ENCODE peak calls at places on chromosomes 11 and 22, in seven cellular contexts. H is OCI-LY7; Y is cardiac fibroblast; Z is activated CD8-positive, alpha-beta T cell treated with anti-CD3 and anti-CD28 coated beads for 36 hours; K is CD8-positive, alpha-beta T cell; N is choroid plexus epithelial cell; D is SK-N-SH. V is an unnamed sample.

GRCh38 chr11:560305-561147 is at the start of the genes LMNTD2 and RASSF7:
- DNase-seq in Z (peak), Y (peak), K (peak), D (peak), N (peak), H (peak), V (peak)

GRCh38 chr11:47271961-47272661 is 2.2 kb downstream of the MADD start:
- DNase-seq in N (no peak), H (peak), D (peak), K (no peak), Z (peak), Y (no peak), V (peak)

GRCh38 chr11:1483445-1483961 is 3.1 kb downstream of the MOB2 start:
- DNase-seq in Y (no peak), N (no peak), D (no peak), Z (no peak), K (no peak), H (no peak), V (no peak)

GRCh38 chr22:45125198-45125597 is 38.5 kb upstream of the NUP50 start:
- DNase-seq in H (no peak), K (no peak), D (no peak), N (peak), Y (peak), Z (no peak), V (no peak)

GRCh38 chr11:86990520-86990919 is 35.3 kb upstream of the FZD4 start:
- DNase-seq in Y (peak), K (no peak), Z (no peak), D (no peak), N (peak), H (no peak), V (no peak)

GRCh38 chr11:12134239-12134590 is 23.8 kb downstream of the MICAL2 start:
- DNase-seq in H (no peak), Z (no peak), D (no peak), N (no peak), Y (no peak), K (no peak), V (no peak)

GRCh38 chr11:7512525-7513209 is 1.1 kb upstream of the PPFIBP2 start:
- DNase-seq in Z (peak), Y (peak), D (no peak), K (peak), H (peak), N (peak), V (peak)

GRCh38 chr11:106821291-106821690 is 197.0 kb downstream of the GUCY1A2 start:
- DNase-seq in D (no peak), H (no peak), Z (no peak), Y (no peak), N (no peak), K (no peak), V (no peak)

GRCh38 chr22:30453731-30454510 is 17.9 kb downstream of the SEC14L3 start:
- DNase-seq in D (peak), N (peak), Z (peak), H (no peak), K (no peak), Y (peak), V (no peak)

GRCh38 chr11:109641549-109641948 is 219.6 kb downstream of the C11orf87 start:
- DNase-seq in K (no peak), Z (peak), H (no peak), D (no peak), N (peak), Y (peak), V (no peak)

GRCh38 chr11:112455791-112456190 is 195.1 kb upstream of the PLET1 start:
- DNase-seq in Y (peak), D (no peak), K (no peak), Z (no peak), N (peak), H (no peak), V (no peak)

GRCh38 chr11:13942908-13943505 is 19.5 kb upstream of the SPON1 start:
- DNase-seq in K (no peak), D (no peak), Z (no peak), N (peak), Y (peak), H (no peak), V (no peak)

GRCh38 chr11:121071456-121072236 is 29.4 kb upstream of the TECTA start:
- DNase-seq in H (no peak), D (no peak), Y (peak), Z (no peak), K (no peak), N (no peak), V (no peak)

GRCh38 chr11:110022548-110022947 is 70.6 kb upstream of the ZC3H12C start:
- DNase-seq in K (no peak), Y (peak), Z (no peak), D (no peak), N (peak), H (no peak), V (no peak)

GRCh38 chr22:27987557-27987956 is 68.5 kb upstream of the PITPNB start:
- DNase-seq in Y (peak), K (no peak), H (no peak), Z (peak), N (peak), D (no peak), V (no peak)

GRCh38 chr22:47053013-47053864 is 290.8 kb downstream of the TBC1D22A start:
- DNase-seq in Y (no peak), H (no peak), K (no peak), D (no peak), Z (peak), N (no peak), V (no peak)

GRCh38 chr11:67604815-67605214 is 1.9 kb upstream of the NDUFV1 start:
- DNase-seq in D (no peak), N (no peak), Z (no peak), Y (no peak), K (no peak), H (no peak), V (no peak)

GRCh38 chr22:17607891-17608521 is 20.5 kb downstream of the ATP6V1E1 start:
- DNase-seq in Z (no peak), Y (no peak), N (no peak), H (no peak), D (no peak), K (no peak), V (no peak)

GRCh38 chr22:42418811-42419243 is 13.4 kb downstream of the NFAM1 start:
- DNase-seq in Z (no peak), K (no peak), H (no peak), D (no peak), N (no peak), Y (no peak), V (no peak)

GRCh38 chr11:112113539-112114457 is 27.1 kb downstream of the SDHD start:
- DNase-seq in N (peak), Z (no peak), K (no peak), H (peak), Y (peak), D (peak), V (peak)

GRCh38 chr11:73520358-73521061 is 77.4 kb downstream of the FAM168A start:
- DNase-seq in Z (no peak), N (peak), K (no peak), D (peak), Y (no peak), H (no peak), V (peak)

GRCh38 chr11:67436459-67437081 is 912 bp downstream of the PTPRCAP start:
- DNase-seq in Y (peak), N (no peak), H (peak), D (no peak), Z (peak), K (peak), V (peak)

GRCh38 chr11:36249271-36249670 is 40.0 kb downstream of the COMMD9 start:
- DNase-seq in Z (peak), K (no peak), Y (peak), D (no peak), N (peak), H (no peak), V (no peak)

GRCh38 chr11:62445314-62445740 is 26.5 kb downstream of the SCGB1A1 start:
- DNase-seq in Y (peak), K (no peak), D (no peak), Z (no peak), N (no peak), H (no peak), V (no peak)

GRCh38 chr11:102946237-102946636 is 9.3 kb downstream of the MMP13 start:
- DNase-seq in Z (no peak), K (no peak), H (no peak), D (no peak), Y (no peak), N (no peak), V (no peak)

GRCh38 chr11:34366522-34366921 is 8.7 kb upstream of the ABTB2 start:
- DNase-seq in N (peak), H (no peak), K (no peak), D (peak), Y (peak), Z (peak), V (peak)

GRCh38 chr11:33197915-33198727 is 36.8 kb upstream of the CSTF3 start:
- DNase-seq in H (no peak), Y (peak), Z (no peak), N (no peak), D (no peak), K (no peak), V (no peak)

GRCh38 chr11:45853616-45854219 is 6.4 kb downstream of the CRY2 start:
- DNase-seq in Y (no peak), H (no peak), Z (no peak), N (no peak), D (no peak), K (no peak), V (no peak)

GRCh38 chr22:47624277-47625012 is 862.0 kb downstream of the TBC1D22A start:
- DNase-seq in N (no peak), H (no peak), Z (no peak), D (no peak), Y (no peak), K (no peak), V (no peak)

GRCh38 chr11:12121504-12121903 is 11.1 kb downstream of the MICAL2 start:
- DNase-seq in Z (no peak), Y (no peak), K (no peak), N (no peak), H (no peak), D (no peak), V (no peak)

GRCh38 chr11:101346591-101346990 is 217.0 kb upstream of the PGR start:
- DNase-seq in H (no peak), N (no peak), Y (peak), K (no peak), D (no peak), Z (no peak), V (no peak)

GRCh38 chr11:130062030-130062429 is 7.7 kb upstream of the APLP2 start:
- DNase-seq in N (no peak), K (no peak), Y (no peak), Z (no peak), D (no peak), H (no peak), V (no peak)

GRCh38 chr11:47507016-47507631 is 45.8 kb downstream of the CELF1 start:
- DNase-seq in H (no peak), Y (no peak), K (no peak), D (no peak), N (no peak), Z (no peak), V (peak)

DNA sequence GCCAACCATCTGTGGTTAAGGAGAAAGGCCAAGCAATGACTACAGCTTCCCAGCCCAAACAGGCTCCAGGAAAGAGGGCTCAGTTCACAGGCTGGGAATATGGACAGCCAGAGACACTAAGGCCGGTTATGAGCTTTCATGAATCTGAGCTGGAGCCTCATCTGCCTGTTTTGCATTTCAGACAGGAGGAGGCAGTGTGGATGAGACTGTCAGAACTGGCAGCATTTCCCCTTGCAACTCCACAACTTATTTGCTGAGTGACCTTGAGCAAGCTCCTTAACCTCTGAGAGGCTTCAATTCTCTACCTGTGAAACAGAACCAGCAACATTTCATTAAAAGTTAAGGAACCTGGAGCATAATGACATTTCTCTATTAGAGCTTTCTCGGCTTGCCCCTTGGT is 264.0 kb downstream of the ETS1 start:
- DNase-seq in N (peak), K (no peak), Y (peak), H (peak), D (no peak), Z (peak), V (peak)
- TF ChIP-seq CTCF in N (peak), K (peak), Y (peak), H (peak), D (peak), Z (peak), V (peak)

GRCh38 chr11:44110231-44110679 is 14.8 kb downstream of the EXT2 start:
- DNase-seq in Z (peak), K (peak), N (peak), D (peak), H (peak), Y (peak), V (peak)

GRCh38 chr11:44113018-44113417 is 17.5 kb downstream of the EXT2 start:
- DNase-seq in K (no peak), Y (no peak), D (no peak), N (no peak), Z (no peak), H (no peak), V (no peak)

GRCh38 chr11:44113572-44113971 is 18.1 kb downstream of the EXT2 start:
- DNase-seq in Z (no peak), D (no peak), H (no peak), K (no peak), Y (no peak), N (no peak), V (no peak)

GRCh38 chr11:44108260-44108659 is 12.8 kb downstream of the EXT2 start:
- DNase-seq in Y (no peak), Z (no peak), D (no peak), K (no peak), H (no peak), N (no peak), V (no peak)

DNA sequence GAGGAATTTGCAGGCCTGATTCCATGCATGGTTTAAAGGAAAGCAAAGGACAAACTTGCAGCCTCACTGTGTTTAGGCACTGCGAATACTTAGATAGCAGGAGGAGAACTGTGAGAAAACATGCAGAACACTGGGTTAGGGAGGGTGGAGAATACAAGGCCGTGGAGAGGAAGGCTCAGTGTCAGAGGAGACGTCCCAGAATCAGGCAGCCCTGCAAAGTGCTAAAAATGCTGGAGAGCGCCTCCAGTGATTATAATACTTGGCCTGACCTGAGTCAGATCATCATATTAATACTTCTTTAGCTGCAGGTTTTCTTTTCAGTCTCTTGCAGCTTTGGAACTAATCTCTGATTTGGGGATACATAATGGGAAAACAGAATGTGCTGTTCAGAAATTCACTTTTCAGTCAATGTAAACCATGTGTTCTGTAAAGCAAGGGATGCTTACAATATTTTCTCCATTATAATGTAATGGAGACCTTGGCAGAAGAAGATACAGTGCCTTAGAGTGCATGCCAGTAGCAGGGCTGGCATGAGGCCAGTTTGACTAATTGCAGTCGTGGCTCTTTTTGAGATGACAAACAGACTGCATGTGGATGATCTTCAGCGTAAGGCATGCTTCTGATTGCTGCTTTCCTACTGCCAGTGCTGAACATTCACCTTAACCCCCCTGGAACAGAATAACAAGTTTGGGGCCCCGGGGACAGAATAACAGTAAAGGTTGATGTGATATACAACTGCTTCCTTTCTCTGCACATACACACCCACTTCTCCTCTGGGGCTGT is 16.8 kb downstream of the EXT2 start:
- DNase-seq in Z (peak), D (peak), H (no peak), K (no peak), Y (peak), N (peak), V (no peak)
- TF ChIP-seq CTCF in Z (no peak), D (no peak), H (no peak), K (no peak), Y (no peak), N (no peak), V (no peak)

GRCh38 chr11:69444381-69445130 is 36.9 kb upstream of the LINC01488 start:
- DNase-seq in Y (peak), D (no peak), K (no peak), H (no peak), N (peak), Z (peak), V (no peak)
- TF ChIP-seq CTCF in Y (peak), D (no peak), K (no peak), H (no peak), N (peak), Z (no peak), V (no peak)

GRCh38 chr11:40130427-40130826 is 1329.0 kb downstream of the LRRC4C start:
- DNase-seq in Y (no peak), D (peak), Z (no peak), H (no peak), N (no peak), K (no peak), V (no peak)

GRCh38 chr11:40129276-40129675 is 1330.2 kb downstream of the LRRC4C start:
- DNase-seq in Z (no peak), Y (no peak), D (peak), N (peak), K (no peak), H (no peak), V (peak)

DNA sequence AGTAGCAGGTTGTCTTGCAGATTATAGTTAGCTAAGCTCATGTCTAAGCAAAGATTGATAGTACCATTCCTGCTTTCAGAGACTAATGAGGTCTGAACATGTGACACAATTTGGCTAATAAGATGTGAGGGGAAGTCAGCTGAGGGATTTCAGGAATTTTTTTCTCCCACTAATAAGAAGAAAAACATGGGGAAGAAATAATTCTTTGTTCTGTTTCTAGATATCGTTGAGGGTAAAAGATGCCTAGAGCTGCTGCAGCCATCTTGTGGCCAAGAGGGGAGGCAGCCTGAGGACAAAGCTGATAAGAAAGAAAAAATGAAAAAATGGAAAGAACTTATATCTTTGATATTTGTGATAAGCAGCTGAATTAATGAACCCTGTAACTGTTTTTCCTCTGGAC is 1334.4 kb downstream of the LRRC4C start:
- DNase-seq in Z (no peak), H (no peak), Y (no peak), K (no peak), D (no peak), N (no peak), V (no peak)
- TF ChIP-seq CTCF in Z (no peak), H (peak), Y (no peak), K (no peak), D (peak), N (no peak), V (no peak)

V was measured in GM13976.